ENCODE peak calls at places on chromosomes 6 and 20, in four cellular contexts. S is body of pancreas, E is GM10248, R is B cell. U is an unnamed sample.

GRCh38 chr6:3608159-3608558 is 143.4 kb downstream of the PXDC1 start:
- DNase-seq in S (no peak), E (no peak), R (no peak), U (no peak)

GRCh38 chr6:37303091-37303620 is 45.2 kb upstream of the TMEM217 start:
- DNase-seq in S (no peak), E (no peak), R (no peak), U (no peak)

GRCh38 chr6:100461920-100462295 is 2.8 kb downstream of the SIM1 start:
- DNase-seq in S (no peak), E (no peak), R (no peak), U (no peak)

GRCh38 chr20:6178537-6178936 is 55.7 kb upstream of the FERMT1 start:
- DNase-seq in S (no peak), E (no peak), R (no peak), U (no peak)

GRCh38 chr20:11544029-11544678 is 373.5 kb upstream of the BTBD3 start:
- DNase-seq in S (peak), E (peak), R (no peak), U (peak)

GRCh38 chr6:45746046-45746445 is 269.6 kb downstream of the CLIC5 start:
- DNase-seq in S (no peak), E (no peak), R (no peak), U (no peak)

GRCh38 chr6:8065519-8065911 is 1.3 kb upstream of the BLOC1S5 start:
- DNase-seq in S (no peak), E (peak), R (no peak), U (no peak)

GRCh38 chr6:45966797-45967196 is 48.9 kb downstream of the CLIC5 start:
- DNase-seq in S (no peak), E (no peak), R (no peak), U (no peak)

GRCh38 chr6:137188855-137189254 is 15.4 kb upstream of the IL22RA2 start:
- DNase-seq in S (no peak), E (no peak), R (no peak), U (no peak)

GRCh38 chr20:5540091-5540490 is 210.1 kb upstream of the SHLD1 start:
- DNase-seq in S (no peak), E (no peak), R (no peak), U (no peak)

GRCh38 chr6:127300411-127300810 is 33.7 kb downstream of the RNF146 start:
- DNase-seq in S (no peak), E (no peak), R (no peak), U (no peak)

GRCh38 chr6:112036088-112036637 is 17.7 kb upstream of the CCN6 start:
- DNase-seq in S (no peak), E (no peak), R (no peak), U (no peak)

GRCh38 chr6:79413562-79414002 is 123.6 kb downstream of the LCA5 start:
- DNase-seq in S (no peak), E (no peak), R (no peak), U (no peak)

GRCh38 chr6:37783025-37783825 is 36.3 kb upstream of the ZFAND3 start:
- DNase-seq in S (no peak), E (peak), R (no peak), U (no peak)

GRCh38 chr20:3924304-3925112 is 35.3 kb downstream of the PANK2 start:
- DNase-seq in S (no peak), E (no peak), R (no peak), U (no peak)

GRCh38 chr20:37630161-37630560 is 63.7 kb upstream of the CTNNBL1 start:
- DNase-seq in S (peak), E (no peak), R (no peak), U (no peak)

GRCh38 chr6:148109732-148110131 is 232.9 kb upstream of the SASH1 start:
- DNase-seq in S (peak), E (no peak), R (no peak), U (no peak)

GRCh38 chr20:4192378-4193048 is 177.2 kb upstream of the RNF24 start:
- DNase-seq in S (no peak), E (no peak), R (no peak), U (no peak)

GRCh38 chr20:8129211-8129986 is 2.7 kb upstream of the PLCB1 start:
- DNase-seq in S (no peak), E (no peak), R (no peak), U (no peak)

GRCh38 chr6:89675949-89676753 is 37.6 kb upstream of the LYRM2 start:
- DNase-seq in S (no peak), E (no peak), R (no peak), U (no peak)

GRCh38 chr20:41534842-41535241 is 83.3 kb downstream of the CHD6 start:
- DNase-seq in S (no peak), E (no peak), R (no peak), U (no peak)

GRCh38 chr6:33957391-33958207 is 153.8 kb upstream of the MLN start:
- DNase-seq in S (no peak), E (no peak), R (no peak), U (no peak)

GRCh38 chr6:33958863-33959651 is 155.3 kb upstream of the MLN start:
- DNase-seq in S (no peak), E (no peak), R (no peak), U (no peak)

GRCh38 chr6:33956206-33956605 is 152.4 kb upstream of the MLN start:
- DNase-seq in S (no peak), E (no peak), R (no peak), U (no peak)

GRCh38 chr6:33959661-33960344 is 156.0 kb upstream of the MLN start:
- DNase-seq in S (no peak), E (no peak), R (no peak), U (no peak)

DNA sequence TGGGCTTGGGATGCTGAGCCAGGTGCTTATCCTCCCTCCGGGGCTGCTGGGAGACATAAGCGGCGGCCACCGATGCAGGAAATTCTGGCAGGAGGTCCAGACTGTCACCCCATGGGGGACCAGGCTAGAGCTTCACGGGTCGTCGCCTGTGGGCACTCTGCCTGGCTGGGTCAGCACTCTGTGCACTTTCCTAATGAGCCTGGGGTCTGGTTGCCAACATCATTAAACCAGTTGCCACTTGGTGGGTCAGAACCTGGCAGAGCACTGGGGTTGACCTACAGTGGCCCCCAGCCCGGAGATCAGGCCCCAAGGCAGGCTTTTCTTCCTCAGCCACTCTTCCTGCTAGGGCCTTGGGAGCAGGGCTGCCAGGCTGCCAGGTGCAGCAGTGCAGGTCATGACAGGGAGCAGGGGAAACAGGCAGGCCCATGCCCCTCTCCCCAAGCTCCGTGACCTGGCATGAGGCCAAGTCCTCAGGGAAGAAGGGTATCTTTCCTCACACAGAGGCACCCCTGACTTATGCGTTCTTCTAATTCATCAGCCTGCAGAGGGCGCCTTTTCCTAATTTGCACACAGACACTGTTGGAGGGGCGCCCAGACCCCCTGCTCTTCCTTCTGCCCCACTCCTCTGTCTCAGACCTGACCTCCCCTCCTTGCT is 154.5 kb upstream of the MLN start:
- DNase-seq in S (no peak), E (no peak), R (no peak), U (no peak)
- TF ChIP-seq CTCF in S (no peak), E (peak), R (no peak), U (peak)

DNA sequence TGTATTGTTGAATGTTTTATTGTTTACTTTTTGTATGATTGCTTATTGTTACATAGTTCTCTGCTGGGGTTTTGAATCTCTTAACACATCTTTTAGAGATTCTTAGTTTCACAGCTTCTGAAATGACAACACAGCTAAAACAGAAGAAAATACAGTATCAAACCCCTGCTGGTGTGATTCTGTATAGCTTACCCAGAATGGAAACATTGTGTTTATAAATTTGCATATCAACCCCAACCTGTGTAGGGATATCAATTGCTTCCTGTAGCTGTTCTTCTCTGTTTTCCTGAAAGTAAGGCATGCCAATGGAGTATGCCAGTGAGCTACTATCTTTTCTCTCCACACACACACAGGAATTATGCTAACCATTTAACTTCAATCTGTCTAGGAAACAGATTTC is 64.3 kb upstream of the ID4 start:
- DNase-seq in S (no peak), E (no peak), R (no peak), U (no peak)
- TF ChIP-seq CTCF in S (no peak), E (no peak), R (no peak), U (no peak)

DNA sequence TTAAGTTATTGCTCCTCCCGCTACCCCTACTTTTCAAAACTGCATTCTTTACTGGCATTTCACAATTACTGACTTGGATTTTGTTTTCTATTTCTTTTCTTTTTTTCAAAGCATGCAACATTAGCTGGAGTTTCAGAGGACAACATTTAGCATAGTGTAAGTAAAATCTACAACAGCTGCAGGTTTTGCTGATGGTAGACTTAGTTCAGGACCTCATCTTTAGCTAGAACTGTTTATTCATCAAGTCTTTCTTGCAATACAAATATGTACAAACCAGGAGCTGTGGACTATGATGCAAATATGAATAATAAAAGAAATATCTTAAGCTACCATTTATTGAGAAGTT is 728 bp upstream of the CEP162 start:
- DNase-seq in S (no peak), E (no peak), R (no peak), U (no peak)
- TF ChIP-seq CTCF in S (no peak), E (no peak), R (no peak), U (no peak)

GRCh38 chr20:33252460-33252859 is 16.7 kb downstream of the BPIFA1 start:
- DNase-seq in S (no peak), E (no peak), R (no peak), U (no peak)

GRCh38 chr20:33250666-33251065 is 14.9 kb downstream of the BPIFA1 start:
- DNase-seq in S (no peak), E (no peak), R (no peak), U (no peak)

GRCh38 chr20:33255005-33255404 is 19.2 kb downstream of the BPIFA1 start:
- DNase-seq in S (no peak), E (no peak), R (no peak), U (no peak)

GRCh38 chr20:33249456-33249855 is 13.7 kb downstream of the BPIFA1 start:
- DNase-seq in S (no peak), E (no peak), R (no peak), U (no peak)

GRCh38 chr20:33251496-33251895 is 15.7 kb downstream of the BPIFA1 start:
- DNase-seq in S (no peak), E (no peak), R (no peak), U (no peak)
- TF ChIP-seq CTCF in S (no peak), E (no peak), R (no peak), U (no peak)

GRCh38 chr6:169429001-169429400 is 175.4 kb upstream of the THBS2 start:
- DNase-seq in S (no peak), E (no peak), R (no peak), U (no peak)
- TF ChIP-seq CTCF in S (no peak), E (no peak), R (no peak), U (no peak)

DNA sequence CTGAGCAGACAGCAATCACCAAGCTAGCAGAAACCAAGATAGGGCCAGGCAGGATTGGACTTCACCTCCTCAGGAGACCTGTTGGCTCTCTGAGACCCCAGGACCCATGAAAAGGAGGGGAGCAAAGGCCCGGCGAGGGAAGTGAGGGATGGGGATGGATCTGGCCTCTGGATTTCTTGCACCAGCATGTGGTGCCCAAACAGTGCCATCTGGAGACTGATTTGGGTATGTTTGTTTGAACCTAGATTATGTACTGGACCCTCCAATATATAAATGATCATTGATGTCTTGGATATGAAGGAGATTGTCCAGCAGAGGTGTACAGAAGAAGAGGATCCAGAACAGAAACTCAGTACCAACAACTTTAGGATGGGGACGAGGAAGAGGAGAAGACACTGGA is 83.4 kb upstream of the LY86 start:
- DNase-seq in S (no peak), E (no peak), R (no peak), U (no peak)
- TF ChIP-seq CTCF in S (no peak), E (no peak), R (no peak), U (no peak)

GRCh38 chr20:46710149-46710913 is 882 bp downstream of the SLC2A10 start:
- DNase-seq in S (no peak), E (no peak), R (no peak), U (no peak)
- TF ChIP-seq CTCF in S (no peak), E (no peak), R (no peak), U (no peak)

U was measured in progenitor cell of endocrine pancreas.